ENCODE peak calls at places on chromosomes 2 and 18, in nine cellular contexts. R is cardiac muscle cell; C is neural progenitor cell; M is fibroblast of lung; X is A549; Z is CD4-positive, alpha-beta T cell; Q is GM12878; K is CD8-positive, alpha-beta T cell; F is ovary. H is an unnamed sample. For H3K9me3, the result is how much of the 10 kb centered on the place peaks cover.

GRCh38 chr2:119929537-119929936 is 83.3 kb upstream of the EPB41L5 start:
- DNase-seq in R (no peak), C (no peak), M (no peak), X (no peak), Z (no peak), Q (no peak), K (peak), F (no peak), H (no peak)

GRCh38 chr2:183678908-183679307 is 554.7 kb downstream of the NUP35 start:
- DNase-seq in R (no peak), C (peak), M (no peak), X (no peak), Z (no peak), Q (no peak), K (no peak), F (no peak), H (no peak)

GRCh38 chr2:129402076-129402475 is 577.4 kb upstream of the RAB6C start:
- DNase-seq in R (peak), C (no peak), M (no peak), X (no peak), Z (no peak), Q (no peak), K (no peak), F (no peak), H (no peak)

GRCh38 chr2:217047209-217047998 is 187.5 kb upstream of the TNP1 start:
- DNase-seq in R (no peak), C (no peak), M (peak), X (peak), Z (no peak), Q (no peak), K (no peak), F (no peak), H (no peak)

GRCh38 chr2:123061534-123061933 is 963.6 kb upstream of the CNTNAP5 start:
- DNase-seq in R (no peak), C (peak), M (no peak), X (no peak), Z (no peak), Q (no peak), K (no peak), F (no peak), H (no peak)

GRCh38 chr2:28395334-28396061 is 2.8 kb downstream of the FOSL2 start:
- DNase-seq in R (no peak), C (no peak), M (peak), X (peak), Z (no peak), Q (no peak), K (no peak), F (peak), H (peak)

GRCh38 chr18:75074196-75075015 is 134.5 kb downstream of the PTGR3 start:
- DNase-seq in R (no peak), C (no peak), M (no peak), X (no peak), Z (no peak), Q (no peak), K (no peak), F (no peak), H (no peak)

GRCh38 chr2:8654041-8654440 is 27.8 kb upstream of the ID2 start:
- DNase-seq in R (no peak), C (no peak), M (no peak), X (no peak), Z (no peak), Q (no peak), K (no peak), F (no peak), H (no peak)

GRCh38 chr2:225004531-225004930 is 37.7 kb downstream of the DOCK10 start:
- DNase-seq in R (no peak), C (no peak), M (peak), X (peak), Z (no peak), Q (no peak), K (no peak), F (no peak), H (no peak)

GRCh38 chr2:73037947-73038585 is 33.4 kb downstream of the SFXN5 start:
- DNase-seq in R (no peak), C (no peak), M (no peak), X (no peak), Z (no peak), Q (no peak), K (no peak), F (no peak), H (no peak)

GRCh38 chr2:197322729-197323720 is 12.4 kb upstream of the ANKRD44 start:
- DNase-seq in R (no peak), C (no peak), M (no peak), X (no peak), Z (no peak), Q (no peak), K (no peak), F (no peak), H (no peak)

GRCh38 chr2:166042768-166043390 is 84.9 kb downstream of the SCN1A start:
- DNase-seq in R (no peak), C (no peak), M (peak), X (no peak), Z (no peak), Q (no peak), K (no peak), F (no peak), H (no peak)

GRCh38 chr2:172647439-172647838 is 88.2 kb upstream of the RAPGEF4 start:
- DNase-seq in R (no peak), C (no peak), M (peak), X (no peak), Z (no peak), Q (no peak), K (no peak), F (no peak), H (no peak)

GRCh38 chr2:234677758-234678538 is 181.1 kb upstream of the ARL4C start:
- DNase-seq in R (no peak), C (no peak), M (peak), X (peak), Z (no peak), Q (no peak), K (no peak), F (no peak), H (no peak)

GRCh38 chr2:176479961-176480360 is 210.7 kb downstream of the MTX2 start:
- DNase-seq in R (no peak), C (no peak), M (no peak), X (no peak), Z (no peak), Q (no peak), K (no peak), F (no peak), H (no peak)

GRCh38 chr2:7599462-7600258 is 682.4 kb downstream of the RNF144A start:
- DNase-seq in R (no peak), C (no peak), M (no peak), X (no peak), Z (no peak), Q (no peak), K (no peak), F (no peak), H (no peak)

GRCh38 chr18:63161728-63162195 is 157.8 kb downstream of the BCL2 start:
- DNase-seq in R (no peak), C (no peak), M (peak), X (peak), Z (peak), Q (peak), K (peak), F (peak), H (peak)

GRCh38 chr18:6199777-6200176 is 214.9 kb downstream of the L3MBTL4 start:
- DNase-seq in R (no peak), C (no peak), M (no peak), X (no peak), Z (no peak), Q (no peak), K (no peak), F (no peak), H (no peak)

GRCh38 chr18:77376043-77376732 is 126.5 kb downstream of the GALR1 start:
- DNase-seq in R (no peak), C (no peak), M (no peak), X (no peak), Z (no peak), Q (no peak), K (no peak), F (no peak), H (no peak)

GRCh38 chr2:8086796-8087479 is 594.9 kb upstream of the ID2 start:
- DNase-seq in R (no peak), C (no peak), M (peak), X (peak), Z (no peak), Q (no peak), K (no peak), F (no peak), H (no peak)

GRCh38 chr2:16653083-16653375 is 12.6 kb downstream of the CYRIA start:
- DNase-seq in R (no peak), C (no peak), M (no peak), X (no peak), Z (no peak), Q (no peak), K (no peak), F (peak), H (peak)

GRCh38 chr18:2914185-2914584 is 67.4 kb downstream of the EMILIN2 start:
- DNase-seq in R (peak), C (no peak), M (no peak), X (no peak), Z (no peak), Q (no peak), K (no peak), F (peak), H (no peak)

GRCh38 chr2:151678849-151679248 is 55.4 kb downstream of the NEB start:
- DNase-seq in R (no peak), C (no peak), M (no peak), X (no peak), Z (no peak), Q (no peak), K (no peak), F (no peak), H (no peak)

GRCh38 chr2:147740211-147740927 is 104.5 kb upstream of the ACVR2A start:
- DNase-seq in R (no peak), C (no peak), M (no peak), X (no peak), Z (no peak), Q (no peak), K (no peak), F (no peak), H (no peak)
- H3K9me3 ChIP-seq in R (under half), C (under half), M (under half), X (under half), Z (under half), Q (under half), K (under half), F (under half), H (under half)

DNA sequence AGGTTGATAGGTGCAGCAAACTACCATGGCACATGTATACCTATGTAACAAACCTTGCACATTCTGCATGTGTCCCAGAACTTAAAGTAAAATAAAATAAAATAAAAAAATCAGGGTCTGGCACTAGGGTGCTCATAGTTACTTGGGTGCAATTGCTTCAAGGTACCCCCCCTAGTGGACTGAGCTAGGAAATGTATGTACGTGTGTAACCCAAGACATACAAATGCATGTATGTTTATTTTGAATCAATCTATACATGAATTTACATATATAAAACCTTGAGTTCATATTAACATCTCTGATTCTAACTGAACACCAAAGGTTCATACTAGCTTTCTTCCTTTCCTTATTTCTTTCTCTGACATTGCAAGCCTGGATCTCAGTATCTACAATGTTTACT is 51.5 kb downstream of the USP37 start:
- DNase-seq in R (no peak), C (peak), M (peak), X (peak), Z (no peak), Q (no peak), K (no peak), F (no peak), H (no peak)
- TF ChIP-seq CTCF in R (peak), C (peak), M (no peak), X (no peak), Z (peak), Q (peak), K (peak), F (no peak), H (no peak)

GRCh38 chr18:56086786-56087185 is 498.8 kb upstream of the TCF4 start:
- DNase-seq in R (no peak), C (no peak), M (no peak), X (no peak), Z (no peak), Q (no peak), K (no peak), F (no peak), H (no peak)
- H3K9me3 ChIP-seq in R (under half), C (under half), M (under half), X (under half), Z (under half), Q (under half), K (under half), F (under half), H (under half)

DNA sequence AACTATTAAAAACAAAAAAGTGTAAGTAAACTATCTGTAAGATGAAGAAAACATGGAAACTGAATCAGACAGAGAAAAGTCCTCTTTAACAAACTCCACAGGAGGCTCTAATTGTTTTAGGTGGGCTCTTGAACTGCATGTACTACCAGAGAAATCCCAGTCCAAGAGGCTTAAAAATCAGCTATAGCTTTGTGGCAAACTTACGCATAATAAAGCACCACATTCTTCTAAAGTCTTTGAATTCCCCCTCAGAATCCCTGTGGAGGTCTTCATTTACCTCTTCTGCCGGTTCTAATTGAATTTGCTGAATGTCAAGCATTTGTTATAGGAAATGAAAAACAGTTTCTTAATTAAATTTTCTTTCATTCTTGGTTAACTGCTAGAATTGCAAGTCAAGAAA is 40.8 kb downstream of the CHN1 start:
- DNase-seq in R (no peak), C (peak), M (no peak), X (no peak), Z (no peak), Q (no peak), K (no peak), F (no peak), H (no peak)
- TF ChIP-seq CTCF in R (no peak), C (no peak), M (no peak), X (no peak), Z (no peak), Q (no peak), K (no peak), F (no peak), H (no peak)

DNA sequence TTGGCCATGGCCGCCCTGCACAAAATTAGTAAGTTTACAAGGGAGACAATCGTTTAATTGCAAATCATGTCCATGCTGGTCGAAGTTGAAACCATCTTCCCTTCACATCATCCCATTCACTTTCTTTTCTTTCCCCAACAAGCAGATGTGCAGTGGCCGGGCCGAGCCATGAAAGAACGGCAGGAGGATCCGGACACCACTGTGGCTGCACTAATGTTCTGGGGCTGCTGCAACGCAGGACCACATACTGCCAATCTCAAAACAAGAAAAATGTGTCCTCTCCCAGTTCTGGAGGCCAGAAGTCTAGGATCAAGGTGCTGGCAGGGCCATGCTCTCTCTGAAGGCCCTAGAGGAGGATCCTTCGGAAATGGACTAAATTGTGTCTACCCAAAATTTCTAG is 227.4 kb upstream of the MYT1L start:
- DNase-seq in R (no peak), C (no peak), M (no peak), X (no peak), Z (no peak), Q (no peak), K (no peak), F (no peak), H (no peak)
- H3K9me3 ChIP-seq in R (under half), C (under half), M (under half), X (under half), Z (under half), Q (under half), K (under half), F (under half), H (under half)

GRCh38 chr2:106192752-106193490 is 1.2 kb downstream of the UXS1 start:
- DNase-seq in R (peak), C (peak), M (peak), X (peak), Z (no peak), Q (peak), K (peak), F (no peak), H (peak)

GRCh38 chr2:106193491-106193976 is 567 bp downstream of the UXS1 start:
- DNase-seq in R (peak), C (peak), M (no peak), X (no peak), Z (peak), Q (no peak), K (peak), F (no peak), H (peak)

GRCh38 chr2:106195996-106196395 is 1.9 kb upstream of the UXS1 start:
- DNase-seq in R (no peak), C (no peak), M (no peak), X (no peak), Z (no peak), Q (no peak), K (no peak), F (no peak), H (no peak)

GRCh38 chr2:106195456-106195855 is 1.4 kb upstream of the UXS1 start:
- DNase-seq in R (no peak), C (no peak), M (no peak), X (no peak), Z (no peak), Q (no peak), K (no peak), F (no peak), H (no peak)

GRCh38 chr2:106193977-106194778 is at the start of gene UXS1:
- DNase-seq in R (peak), C (peak), M (peak), X (peak), Z (peak), Q (peak), K (peak), F (peak), H (peak)
- TF ChIP-seq CTCF in R (no peak), C (no peak), M (no peak), X (no peak), Z (no peak), Q (no peak), K (no peak), F (no peak), H (no peak)